ENCODE peak calls at places on chromosome 20, in nine cellular contexts. R, F, I, S, H, L, U, N and E are unnamed samples.

GRCh38 chr20:57167971-57168693 is 98.3 kb downstream of the BMP7 start:
- DNase-seq in R (no peak), N (no peak), L (no peak), I (no peak), H (no peak), F (no peak), S (no peak), U (no peak), E (peak)

GRCh38 chr20:60453847-60454246 is 495.6 kb downstream of the CDH26 start:
- DNase-seq in L (no peak), S (peak), U (no peak), F (no peak), H (no peak), I (no peak), R (no peak), N (no peak), E (no peak)

GRCh38 chr20:23340524-23340923 is 10.1 kb upstream of the NXT1 start:
- DNase-seq in U (peak), N (peak), L (peak), S (no peak), I (peak), H (peak), F (peak), R (peak), E (peak)

GRCh38 chr20:49310695-49311094 is 32.8 kb upstream of the ZNFX1 start:
- DNase-seq in L (no peak), S (no peak), H (no peak), F (no peak), U (peak), I (no peak), N (no peak), R (no peak), E (no peak)

GRCh38 chr20:46215913-46216707 is 92.2 kb downstream of the CDH22 start:
- DNase-seq in F (no peak), H (peak), N (peak), I (peak), U (peak), R (no peak), S (no peak), L (no peak), E (no peak)

GRCh38 chr20:5835870-5836269 is 85.7 kb downstream of the SHLD1 start:
- DNase-seq in H (no peak), L (no peak), R (no peak), F (no peak), I (no peak), U (peak), S (no peak), N (no peak), E (no peak)

GRCh38 chr20:1817577-1818211 is 77.5 kb upstream of the SIRPA start:
- DNase-seq in S (no peak), F (no peak), L (peak), N (no peak), H (no peak), R (peak), I (no peak), U (no peak), E (peak)

GRCh38 chr20:35091808-35092523 is 641 bp downstream of the TRPC4AP start:
- DNase-seq in I (no peak), N (no peak), U (peak), S (no peak), F (no peak), H (no peak), R (peak), L (no peak), E (peak)

GRCh38 chr20:33465536-33466302 is 22.2 kb upstream of the SNTA1 start:
- DNase-seq in L (no peak), S (no peak), N (no peak), H (no peak), R (no peak), I (no peak), F (no peak), U (no peak), E (no peak)

GRCh38 chr20:56808732-56809131 is 179.6 kb downstream of the TFAP2C start:
- DNase-seq in F (no peak), S (no peak), H (no peak), I (no peak), R (peak), N (no peak), U (no peak), L (no peak), E (no peak)

GRCh38 chr20:5887386-5887785 is 62.9 kb downstream of the TRMT6 start:
- DNase-seq in H (no peak), N (no peak), I (no peak), S (no peak), F (no peak), L (no peak), U (no peak), R (no peak), E (no peak)

GRCh38 chr20:43914697-43915208 is at the start of gene TOX2:
- DNase-seq in S (no peak), N (peak), H (peak), U (no peak), F (no peak), L (peak), I (peak), R (peak), E (peak)

GRCh38 chr20:57249772-57250171 is 16.7 kb downstream of the BMP7 start:
- DNase-seq in U (no peak), N (no peak), L (no peak), H (no peak), R (no peak), S (no peak), I (no peak), F (no peak), E (no peak)

GRCh38 chr20:34190262-34190661 is 51.0 kb upstream of the ASIP start:
- DNase-seq in U (no peak), I (no peak), S (no peak), R (no peak), L (no peak), F (no peak), N (no peak), H (no peak), E (no peak)

GRCh38 chr20:11912013-11912663 is 5.6 kb upstream of the BTBD3 start:
- DNase-seq in H (peak), L (no peak), F (no peak), I (peak), U (no peak), R (no peak), S (no peak), N (no peak), E (no peak)

GRCh38 chr20:31578448-31579138 is 26.5 kb upstream of the ID1 start:
- DNase-seq in H (no peak), L (no peak), U (no peak), I (no peak), N (no peak), S (no peak), F (no peak), R (no peak), E (no peak)

GRCh38 chr20:35303735-35304431 is 11.7 kb upstream of the FAM83C start:
- DNase-seq in N (peak), R (peak), I (peak), H (peak), U (peak), L (peak), S (peak), F (peak), E (peak)

GRCh38 chr20:48041078-48041780 is 255.9 kb upstream of the SULF2 start:
- DNase-seq in S (no peak), N (no peak), I (no peak), F (peak), L (no peak), H (no peak), U (no peak), R (no peak), E (no peak)

GRCh38 chr20:54043044-54043967 is 27.1 kb downstream of the BCAS1 start:
- DNase-seq in F (no peak), N (no peak), H (no peak), L (no peak), I (no peak), R (no peak), S (no peak), U (no peak), E (no peak)

GRCh38 chr20:10644458-10645204 is 29.2 kb downstream of the JAG1 start:
- DNase-seq in F (no peak), I (no peak), R (no peak), N (no peak), H (no peak), S (no peak), U (no peak), L (peak), E (no peak)

GRCh38 chr20:13852321-13852720 is 67.5 kb downstream of the NDUFAF5 start:
- DNase-seq in F (no peak), H (no peak), S (no peak), I (no peak), R (no peak), L (no peak), N (no peak), U (no peak), E (no peak)

GRCh38 chr20:33119725-33120720 is 40.6 kb downstream of the BPIFB4 start:
- DNase-seq in S (no peak), L (peak), H (no peak), R (no peak), N (no peak), F (no peak), I (no peak), U (no peak), E (no peak)

GRCh38 chr20:36462440-36463211 is 78.7 kb upstream of the MYL9 start:
- DNase-seq in H (no peak), S (no peak), I (peak), U (peak), R (peak), L (peak), N (peak), F (peak), E (peak)

GRCh38 chr20:50744143-50744792 is 12.9 kb downstream of the PARD6B start:
- DNase-seq in H (peak), I (peak), R (peak), L (peak), N (peak), S (no peak), U (peak), F (peak), E (peak)

GRCh38 chr20:24696396-24696795 is 227.0 kb downstream of the SYNDIG1 start:
- DNase-seq in I (no peak), S (peak), N (no peak), R (no peak), U (no peak), F (no peak), L (peak), H (no peak), E (peak)
- TF ChIP-seq POLR2A in I (no peak), S (no peak), N (no peak), R (no peak), U (no peak), F (no peak), L (no peak), H (no peak), E (no peak)

GRCh38 chr20:63284083-63284440 is 8.9 kb upstream of the COL20A1 start:
- DNase-seq in F (no peak), N (no peak), H (no peak), I (no peak), U (no peak), R (no peak), S (no peak), L (no peak), E (no peak)

GRCh38 chr20:63285636-63286615 is 7.1 kb upstream of the COL20A1 start:
- DNase-seq in L (no peak), R (no peak), F (no peak), I (no peak), U (no peak), H (no peak), S (no peak), N (no peak), E (no peak)

GRCh38 chr20:63283397-63284082 is 9.4 kb upstream of the COL20A1 start:
- DNase-seq in I (no peak), R (no peak), U (no peak), L (no peak), H (no peak), F (no peak), S (no peak), N (no peak), E (no peak)

GRCh38 chr20:63284981-63285524 is 7.9 kb upstream of the COL20A1 start:
- DNase-seq in L (no peak), H (no peak), N (no peak), S (no peak), U (no peak), R (no peak), I (no peak), F (no peak), E (no peak)

DNA sequence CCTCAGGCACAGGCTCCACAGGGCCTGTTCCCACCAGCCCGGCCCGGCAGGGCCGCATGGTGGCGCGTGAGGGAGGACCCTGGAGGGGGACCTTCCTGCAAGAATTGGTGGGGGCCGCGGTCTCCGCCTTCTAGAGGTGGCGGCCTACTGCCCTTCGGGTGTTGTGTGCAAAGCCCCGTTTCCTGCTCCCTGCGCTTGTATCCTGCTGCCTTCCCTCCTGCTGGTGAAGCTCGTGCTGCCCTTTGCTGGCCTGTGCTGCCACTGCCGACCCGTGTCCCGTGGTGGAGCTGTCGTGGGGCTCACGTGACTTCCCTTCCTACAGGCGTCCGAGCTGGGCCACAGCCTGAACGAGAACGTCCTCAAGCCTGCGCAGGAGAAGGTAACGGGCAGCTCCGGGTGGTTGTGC is 8.4 kb upstream of the COL20A1 start:
- DNase-seq in L (no peak), F (no peak), R (no peak), S (no peak), U (no peak), I (no peak), H (no peak), N (no peak), E (no peak)
- TF ChIP-seq POLR2A in L (no peak), F (no peak), R (no peak), S (no peak), U (no peak), I (no peak), H (no peak), N (no peak), E (no peak)

GRCh38 chr20:63830821-63831593 is at the start of gene ZBTB46:
- DNase-seq in N (peak), S (no peak), I (peak), L (no peak), R (peak), U (peak), H (peak), F (peak), E (peak)

GRCh38 chr20:63829598-63829942 is 1.5 kb downstream of the ZBTB46 start:
- DNase-seq in N (no peak), R (no peak), U (no peak), H (no peak), F (no peak), S (no peak), L (no peak), I (no peak), E (no peak)

GRCh38 chr20:63833776-63834544 is 2.9 kb upstream of the ZBTB46 start:
- DNase-seq in S (no peak), R (no peak), F (no peak), H (no peak), N (no peak), I (no peak), U (peak), L (no peak), E (no peak)

GRCh38 chr20:63829943-63830820 is 882 bp downstream of the ZBTB46 start:
- DNase-seq in R (no peak), H (no peak), F (no peak), U (peak), I (no peak), S (no peak), N (peak), L (no peak), E (peak)

GRCh38 chr20:63831696-63832686 is 927 bp upstream of the ZBTB46 start:
- DNase-seq in U (no peak), R (peak), F (peak), L (peak), N (peak), S (no peak), H (no peak), I (peak), E (peak)
- TF ChIP-seq POLR2A in U (no peak), R (peak), F (no peak), L (no peak), N (peak), S (no peak), H (no peak), I (no peak), E (no peak)

DNA sequence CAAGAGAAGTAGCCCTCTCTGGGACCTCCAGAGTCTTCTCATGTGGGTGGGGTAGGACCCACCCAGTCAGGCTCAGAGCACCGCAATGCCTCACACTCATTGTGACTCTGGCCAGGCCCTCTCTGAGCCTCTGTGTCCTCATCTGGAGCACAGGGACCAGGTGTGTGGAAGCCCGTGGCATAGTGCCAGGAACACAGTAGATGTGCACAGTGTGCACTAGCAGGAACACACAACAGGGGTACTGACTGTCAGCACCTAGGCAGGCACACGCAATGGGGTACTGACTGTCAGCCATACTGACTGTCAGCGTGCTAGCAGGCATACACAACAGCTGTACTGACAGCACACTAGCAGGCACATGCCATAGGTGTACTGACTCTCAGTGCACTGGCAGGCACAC is 2.0 kb upstream of the STMN3 start:
- DNase-seq in N (no peak), F (no peak), U (no peak), L (peak), H (no peak), S (no peak), R (no peak), I (no peak), E (no peak)
- TF ChIP-seq POLR2A in N (no peak), F (no peak), U (no peak), L (no peak), H (no peak), S (no peak), R (no peak), I (no peak), E (no peak)

GRCh38 chr20:4776079-4776630 is 54.4 kb downstream of the PRND start:
- DNase-seq in S (no peak), H (no peak), N (no peak), F (no peak), R (no peak), U (no peak), L (no peak), I (no peak), E (no peak)
- TF ChIP-seq POLR2A in S (no peak), H (no peak), N (no peak), F (no peak), R (no peak), U (no peak), L (no peak), I (no peak), E (no peak)